ENCODE peak calls at places on chromosomes 3 and 15, in ten cellular contexts. W, C, T, U, D, B, S, L, X and M are unnamed samples.

GRCh38 chr15:62964251-62964650 is 78.3 kb upstream of the TPM1 start:
- DNase-seq in L (no peak), C (no peak), T (no peak), B (no peak), X (no peak), S (no peak), W (no peak), U (no peak), D (no peak), M (no peak)

GRCh38 chr3:126873416-126873815 is 109.5 kb upstream of the PLXNA1 start:
- DNase-seq in W (no peak), X (no peak), B (no peak), U (no peak), C (no peak), S (no peak), T (no peak), D (no peak), L (no peak), M (no peak)

GRCh38 chr3:75692061-75692460 is 27.9 kb downstream of the FRG2C start:
- DNase-seq in X (no peak), S (no peak), T (no peak), W (no peak), C (no peak), D (no peak), B (no peak), U (no peak), L (no peak), M (no peak)

GRCh38 chr15:63484433-63484832 is 20.0 kb upstream of the USP3 start:
- DNase-seq in B (no peak), D (no peak), C (no peak), S (no peak), U (no peak), L (no peak), W (no peak), T (no peak), X (no peak), M (no peak)

GRCh38 chr3:196778755-196779154 is 39.1 kb downstream of the PAK2 start:
- DNase-seq in X (no peak), S (no peak), B (no peak), W (no peak), C (no peak), D (no peak), U (no peak), L (no peak), T (no peak), M (no peak)

GRCh38 chr15:63212050-63212973 is 22.9 kb downstream of the RAB8B start:
- DNase-seq in S (peak), T (no peak), L (no peak), B (peak), W (peak), D (no peak), X (no peak), C (no peak), U (no peak), M (no peak)

GRCh38 chr3:101156787-101157345 is 163.5 kb downstream of the IMPG2 start:
- DNase-seq in T (no peak), X (no peak), B (no peak), L (no peak), U (no peak), C (no peak), W (no peak), D (no peak), S (no peak), M (no peak)

GRCh38 chr15:85318732-85319076 is 61.7 kb upstream of the AKAP13 start:
- DNase-seq in W (no peak), U (no peak), S (no peak), T (no peak), L (no peak), B (no peak), X (no peak), C (no peak), D (no peak), M (no peak)

GRCh38 chr3:14441920-14442300 is 39.5 kb downstream of the SLC6A6 start:
- DNase-seq in S (no peak), D (no peak), C (no peak), L (no peak), X (no peak), B (no peak), T (no peak), W (no peak), U (no peak), M (no peak)

GRCh38 chr3:183210862-183211341 is 42.2 kb upstream of the B3GNT5 start:
- DNase-seq in W (no peak), D (no peak), T (no peak), U (no peak), X (no peak), B (no peak), C (no peak), S (no peak), L (no peak), M (no peak)

GRCh38 chr3:195916291-195916690 is 7.9 kb upstream of the TNK2 start:
- DNase-seq in U (no peak), T (peak), C (no peak), D (no peak), B (no peak), L (no peak), X (no peak), S (no peak), W (no peak), M (no peak)

GRCh38 chr15:50235794-50236193 is 29.7 kb downstream of the HDC start:
- DNase-seq in W (no peak), U (no peak), D (no peak), X (no peak), C (no peak), B (no peak), S (peak), T (no peak), L (peak), M (no peak)

GRCh38 chr3:142724682-142725351 is 983 bp downstream of the TRPC1 start:
- DNase-seq in X (peak), T (peak), U (no peak), S (peak), C (no peak), D (peak), L (no peak), W (peak), B (no peak), M (peak)

GRCh38 chr15:92839696-92840095 is 60.4 kb upstream of the CHD2 start:
- DNase-seq in S (no peak), B (no peak), X (no peak), D (peak), C (no peak), U (no peak), T (no peak), W (no peak), L (no peak), M (no peak)

GRCh38 chr3:46400000-46400734 is 6.7 kb downstream of the CCR5AS start:
- DNase-seq in C (no peak), S (peak), U (no peak), W (no peak), B (no peak), L (no peak), X (no peak), T (no peak), D (no peak), M (no peak)

GRCh38 chr3:713225-713624 is 379.6 kb upstream of the CNTN6 start:
- DNase-seq in U (no peak), C (no peak), W (no peak), S (no peak), B (no peak), T (no peak), X (no peak), D (no peak), L (no peak), M (no peak)

GRCh38 chr15:47434641-47435040 is 282.7 kb upstream of the SEMA6D start:
- DNase-seq in D (no peak), T (no peak), B (no peak), W (no peak), S (no peak), X (no peak), L (no peak), C (no peak), U (no peak), M (no peak)

GRCh38 chr3:14412831-14413380 is 10.5 kb downstream of the SLC6A6 start:
- DNase-seq in L (no peak), C (no peak), X (no peak), B (no peak), U (no peak), T (no peak), S (no peak), W (no peak), D (no peak), M (no peak)

GRCh38 chr3:40264437-40264836 is 45.1 kb upstream of the EIF1B start:
- DNase-seq in U (no peak), S (no peak), L (no peak), X (no peak), B (no peak), T (no peak), D (no peak), C (no peak), W (no peak), M (no peak)

GRCh38 chr3:185280572-185281365 is 26.9 kb upstream of the EHHADH start:
- DNase-seq in D (no peak), L (no peak), S (peak), U (peak), C (no peak), B (peak), W (no peak), T (no peak), X (peak), M (no peak)

GRCh38 chr3:168094877-168095610 is 680 bp downstream of the GOLIM4 start:
- DNase-seq in D (peak), C (peak), T (peak), S (peak), W (peak), B (peak), X (peak), L (no peak), U (peak), M (peak)

GRCh38 chr15:26171266-26171665 is 308.1 kb upstream of the ATP10A start:
- DNase-seq in W (no peak), L (no peak), B (no peak), T (no peak), S (no peak), X (no peak), D (no peak), U (no peak), C (no peak), M (no peak)

GRCh38 chr3:81502251-81502650 is 259.2 kb downstream of the GBE1 start:
- DNase-seq in B (no peak), X (no peak), W (no peak), T (no peak), D (no peak), U (no peak), S (no peak), L (no peak), C (no peak), M (no peak)

GRCh38 chr3:22371592-22372291 is 620.7 kb upstream of the ZNF385D start:
- DNase-seq in B (no peak), T (peak), U (no peak), X (no peak), D (no peak), S (no peak), L (no peak), W (no peak), C (no peak), M (peak)

DNA sequence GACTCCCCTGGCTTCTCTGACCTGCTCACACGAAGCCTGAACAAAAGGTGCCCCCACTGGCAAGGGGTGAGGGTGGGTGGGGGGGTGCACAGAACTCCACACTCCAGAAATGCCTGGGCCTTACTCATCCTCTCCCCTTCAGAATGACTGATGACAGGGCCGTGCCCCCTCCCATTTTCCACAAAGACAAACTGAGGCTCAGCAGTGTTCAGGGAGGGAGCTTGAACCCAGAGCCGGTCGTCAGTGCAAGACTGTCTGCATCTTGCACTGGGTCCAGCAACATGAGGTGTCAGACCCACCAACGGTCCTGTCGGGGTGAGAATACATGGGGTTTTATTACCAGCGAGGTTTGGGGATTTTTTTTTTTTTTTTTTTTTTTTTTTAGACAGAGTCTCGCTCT is 15.3 kb downstream of the IGDCC3 start:
- DNase-seq in T (no peak), W (no peak), S (no peak), X (no peak), L (no peak), C (no peak), U (no peak), D (no peak), B (no peak), M (peak)
- TF ChIP-seq POLR2A in T (no peak), W (no peak), S (no peak), X (no peak), L (no peak), C (no peak), U (no peak), D (no peak), B (no peak), M (no peak)

GRCh38 chr3:20422391-20422790 is 236.4 kb upstream of the SGO1 start:
- DNase-seq in D (no peak), T (no peak), U (no peak), X (no peak), S (no peak), B (no peak), L (no peak), W (no peak), C (no peak), M (no peak)

DNA sequence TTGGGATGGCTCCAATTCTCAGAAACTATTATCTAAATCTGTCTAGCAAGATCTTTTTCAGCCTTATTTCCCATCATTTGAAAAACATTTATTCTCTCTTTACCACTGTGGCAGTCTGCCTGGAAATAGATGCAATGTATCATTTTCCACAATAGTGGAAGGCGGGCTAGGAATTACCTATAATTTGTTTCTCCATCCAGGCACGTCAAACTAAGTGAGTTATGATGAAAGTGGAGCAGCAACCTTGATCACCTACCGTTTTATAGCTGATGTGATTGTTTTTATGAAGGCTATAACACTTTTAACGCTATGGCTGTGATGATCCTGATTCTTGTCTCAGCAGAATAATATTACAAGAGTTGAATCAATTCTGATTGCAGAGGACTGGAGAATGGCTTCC is 231.4 kb upstream of the SGO1 start:
- DNase-seq in W (no peak), S (no peak), T (no peak), L (no peak), U (no peak), X (no peak), B (no peak), C (no peak), D (no peak), M (no peak)
- TF ChIP-seq POLR2AphosphoS5 in W (no peak), S (no peak), T (no peak), L (no peak), U (no peak), X (no peak), B (no peak), C (no peak), D (no peak), M (no peak)

GRCh38 chr15:74845208-74845568 is 2.2 kb upstream of the ULK3 start:
- DNase-seq in T (no peak), D (no peak), W (no peak), B (no peak), S (no peak), C (no peak), X (no peak), L (no peak), U (no peak), M (no peak)
- TF ChIP-seq POLR2A in T (no peak), D (no peak), W (no peak), B (no peak), S (no peak), C (no peak), X (no peak), L (no peak), U (no peak), M (no peak)

GRCh38 chr15:74460903-74461846 is at the start of gene UBL7:
- DNase-seq in W (peak), C (peak), T (peak), B (peak), U (peak), X (peak), D (peak), S (peak), L (peak), M (peak)
- TF ChIP-seq POLR2AphosphoS5 in W (peak), C (peak), T (peak), B (peak), U (peak), X (peak), D (peak), S (peak), L (peak), M (peak)

GRCh38 chr3:128151758-128152274 is 1.5 kb upstream of the EEFSEC start:
- DNase-seq in D (no peak), L (no peak), B (no peak), T (no peak), S (no peak), U (no peak), W (no peak), C (no peak), X (no peak), M (no peak)
- TF ChIP-seq POLR2A in D (no peak), L (no peak), B (no peak), T (no peak), S (no peak), U (no peak), W (no peak), C (no peak), X (no peak), M (no peak)

GRCh38 chr3:188270423-188270972 is 116.5 kb downstream of the LPP start:
- DNase-seq in U (no peak), T (no peak), S (no peak), D (no peak), W (no peak), L (no peak), B (no peak), X (no peak), C (no peak), M (no peak)
- TF ChIP-seq POLR2AphosphoS5 in U (no peak), T (no peak), S (no peak), D (peak), W (peak), L (no peak), B (no peak), X (no peak), C (peak), M (peak)

GRCh38 chr3:52532517-52532837 is 1.2 kb downstream of the NT5DC2 start:
- DNase-seq in U (peak), B (no peak), C (peak), X (no peak), L (no peak), D (peak), S (peak), T (peak), W (no peak), M (peak)
- TF ChIP-seq POLR2A in U (no peak), B (peak), C (no peak), X (no peak), L (no peak), D (no peak), S (peak), T (no peak), W (no peak), M (no peak)

GRCh38 chr15:39589815-39590644 is 9.2 kb downstream of the THBS1 start:
- DNase-seq in S (no peak), U (no peak), W (no peak), D (peak), X (no peak), L (no peak), T (no peak), B (no peak), C (no peak), M (peak)

GRCh38 chr15:39592500-39592899 is 11.6 kb downstream of the THBS1 start:
- DNase-seq in W (no peak), U (no peak), L (no peak), B (no peak), S (no peak), X (no peak), C (no peak), D (peak), T (no peak), M (no peak)

GRCh38 chr15:39591896-39592315 is 11.0 kb downstream of the THBS1 start:
- DNase-seq in D (no peak), L (no peak), B (no peak), C (no peak), S (no peak), U (no peak), X (no peak), T (no peak), W (no peak), M (no peak)

GRCh38 chr15:39589193-39589814 is 8.4 kb downstream of the THBS1 start:
- DNase-seq in U (no peak), D (no peak), X (no peak), W (no peak), T (no peak), B (no peak), L (no peak), S (no peak), C (no peak), M (no peak)

GRCh38 chr15:39591141-39591895 is 10.4 kb downstream of the THBS1 start:
- DNase-seq in W (no peak), C (no peak), B (no peak), T (no peak), D (peak), S (no peak), L (no peak), U (no peak), X (no peak), M (no peak)
- TF ChIP-seq POLR2AphosphoS5 in W (no peak), C (no peak), B (no peak), T (no peak), D (peak), S (no peak), L (peak), U (no peak), X (no peak), M (no peak)

DNA sequence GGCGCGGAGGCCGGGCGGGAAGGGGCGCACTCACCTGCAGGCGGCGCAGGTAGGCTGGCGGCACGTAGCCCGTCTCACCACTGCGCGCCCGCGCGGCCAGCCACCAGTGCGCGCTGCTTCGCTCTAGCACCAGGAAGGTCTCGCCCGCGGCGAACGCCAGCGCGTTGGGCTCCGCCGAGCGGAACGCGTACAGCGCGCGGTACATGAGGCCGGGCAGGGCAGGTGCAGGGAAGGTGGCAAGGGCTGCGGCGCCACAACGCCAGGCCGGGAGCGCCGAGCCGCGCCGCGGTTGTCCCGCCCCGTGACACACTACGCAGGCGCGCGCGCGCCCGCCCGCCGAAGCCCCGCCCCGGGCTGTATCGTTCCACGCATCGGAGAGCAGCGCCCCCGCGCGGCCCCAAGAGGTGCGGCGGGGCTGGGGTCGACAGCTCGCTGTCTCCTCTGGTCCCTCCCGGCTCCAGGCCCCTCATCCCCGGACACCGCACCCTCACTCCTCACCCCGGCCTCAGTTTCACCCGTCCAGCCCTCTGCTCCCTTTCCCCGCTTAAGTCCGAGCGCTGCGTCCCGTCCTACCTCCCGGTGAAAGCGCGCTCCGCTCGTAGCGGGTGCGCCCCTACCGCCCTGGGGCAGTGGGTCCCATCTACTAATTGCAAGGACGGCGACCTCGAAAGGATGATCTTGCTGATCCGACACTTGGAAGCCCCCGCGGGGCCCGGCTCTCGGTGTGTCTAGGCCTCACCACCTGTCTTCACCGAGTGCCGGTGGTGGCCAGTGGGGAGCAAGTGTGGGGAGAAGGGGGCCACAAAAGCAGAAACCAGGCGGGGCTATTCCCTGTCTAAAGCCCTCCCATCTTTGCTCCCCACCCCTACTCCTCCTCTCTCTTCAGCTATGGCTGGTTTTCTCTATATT is at the start of gene NCKIPSD:
- DNase-seq in T (peak), X (peak), L (peak), U (peak), S (peak), B (peak), C (peak), D (peak), W (peak), M (peak)
- TF ChIP-seq POLR2A in T (peak), X (peak), L (peak), U (no peak), S (peak), B (peak), C (no peak), D (peak), W (peak), M (no peak)

DNA sequence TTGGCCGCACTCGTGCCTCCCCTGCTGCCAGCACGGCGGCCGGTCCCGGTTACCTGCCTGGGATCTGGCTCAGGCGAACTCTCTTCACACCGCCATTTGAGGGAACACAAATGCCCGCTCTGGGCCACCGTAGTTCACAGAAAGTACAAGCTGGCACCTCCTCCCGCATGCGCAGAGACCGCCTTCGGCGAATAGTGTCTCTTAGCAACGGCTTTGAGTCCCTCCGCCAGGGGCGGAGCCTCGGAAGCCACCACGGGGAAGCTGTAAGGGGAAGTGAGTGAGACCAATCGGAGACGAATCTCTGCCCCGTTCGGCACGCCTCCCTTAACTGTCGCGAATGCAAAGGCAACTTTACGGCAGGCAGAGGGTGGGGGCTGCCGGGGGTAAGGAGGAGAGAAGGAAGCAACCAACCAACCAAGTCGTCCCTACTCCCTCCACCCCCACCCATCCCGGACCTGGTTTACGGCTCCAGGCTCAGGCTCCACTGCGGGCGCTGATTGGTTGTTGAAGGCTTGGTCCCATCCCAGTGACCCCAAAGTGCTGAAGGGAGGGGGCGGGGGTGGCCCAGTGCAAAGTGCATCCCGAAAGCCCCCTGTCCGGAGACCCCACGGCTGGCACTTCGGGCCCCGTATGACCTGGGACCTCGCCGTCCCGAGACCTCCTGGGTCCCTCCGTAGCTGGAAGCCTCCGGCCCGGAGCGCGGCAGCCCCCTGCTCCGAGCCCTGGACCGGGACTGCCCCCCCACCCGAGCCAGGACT is at the start of the genes ASB7 and LINS1:
- DNase-seq in C (peak), L (peak), S (peak), B (peak), T (peak), X (peak), D (peak), U (peak), W (peak), M (peak)
- TF ChIP-seq POLR2AphosphoS5 in C (peak), L (peak), S (peak), B (peak), T (no peak), X (peak), D (peak), U (no peak), W (peak), M (peak)